ENCODE peak calls at places on chromosome 2, in eight cellular contexts. S is AG09319; A is iris pigment epithelial cell; K is B cell; Y is RKO; M is right cardiac atrium; V is prostate gland; X is stimulated activated CD4-positive, alpha-beta T cell treated with anti-CD3 and anti-CD28 coated beads, Interleukin-1b, Interleukin-23, amount 100 ng/mL, for 4 hours. O is an unnamed sample.

GRCh38 chr2:2750867-2751714 is 420.0 kb upstream of the MYT1L start:
- DNase-seq in S (no peak), A (no peak), V (no peak), X (no peak), K (no peak), Y (no peak), M (no peak), O (no peak)

GRCh38 chr2:72981516-72981915 is 64.2 kb downstream of the EMX1 start:
- DNase-seq in M (no peak), K (no peak), V (no peak), A (no peak), Y (no peak), X (no peak), S (no peak), O (no peak)

GRCh38 chr2:133500967-133501366 is 67.3 kb downstream of the NCKAP5 start:
- DNase-seq in Y (no peak), V (no peak), X (no peak), A (no peak), K (no peak), S (no peak), M (no peak), O (no peak)

GRCh38 chr2:204583773-204584172 is 38.5 kb downstream of the PARD3B start:
- DNase-seq in S (no peak), X (no peak), A (no peak), V (no peak), M (no peak), Y (no peak), K (no peak), O (no peak)

GRCh38 chr2:127313359-127313758 is 19.4 kb upstream of the ERCC3 start:
- DNase-seq in M (no peak), V (no peak), X (no peak), A (no peak), K (peak), S (no peak), Y (no peak), O (no peak)

GRCh38 chr2:218003994-218004419 is 1.2 kb upstream of the TNS1 start:
- DNase-seq in M (peak), K (no peak), A (peak), Y (no peak), V (peak), S (peak), X (no peak), O (peak)

GRCh38 chr2:121790276-121790956 is 35.0 kb downstream of the TSN start:
- DNase-seq in A (peak), X (no peak), K (no peak), M (no peak), V (no peak), S (peak), Y (peak), O (no peak)

GRCh38 chr2:68357608-68358337 is 7.3 kb upstream of the PLEK start:
- DNase-seq in Y (peak), X (no peak), K (peak), S (peak), V (peak), M (peak), A (peak), O (peak)